ENCODE peak calls at places on chromosomes 13 and 19, in seven cellular contexts. U is SK-N-SH, R is GM12878, S is H1, V is HepG2, N is HCT116, Z is K562. P is an unnamed sample.

GRCh38 chr19:8473652-8474476 is 28.6 kb downstream of the PRAM1 start:
- DNase-seq in S (no peak), N (no peak), U (no peak), V (no peak), R (peak), Z (no peak), P (no peak)

GRCh38 chr13:114099191-114099590 is 33.2 kb downstream of the RASA3 start:
- DNase-seq in N (peak), Z (peak), S (no peak), V (peak), R (no peak), U (peak), P (no peak)

GRCh38 chr13:77896536-77896935 is 22.1 kb downstream of the EDNRB start:
- DNase-seq in R (no peak), U (no peak), V (no peak), S (no peak), N (no peak), Z (no peak), P (no peak)

GRCh38 chr19:41997121-41997850 is 3.3 kb upstream of the ATP1A3 start:
- DNase-seq in U (peak), S (no peak), R (no peak), N (no peak), Z (peak), V (no peak), P (no peak)

GRCh38 chr13:20145521-20145920 is 15.3 kb downstream of the GJA3 start:
- DNase-seq in N (no peak), S (no peak), U (no peak), R (no peak), Z (no peak), V (no peak), P (no peak)

GRCh38 chr13:110944121-110944967 is 29.5 kb upstream of the ANKRD10 start:
- DNase-seq in R (no peak), N (peak), V (peak), U (peak), S (no peak), Z (peak), P (peak)

GRCh38 chr13:24083722-24084421 is 76.6 kb upstream of the SPATA13 start:
- DNase-seq in V (no peak), R (no peak), U (peak), S (no peak), N (no peak), Z (no peak), P (no peak)

GRCh38 chr19:45187421-45188100 is 9.0 kb downstream of the BLOC1S3 start:
- DNase-seq in V (peak), N (no peak), R (no peak), S (no peak), Z (peak), U (peak), P (no peak)

GRCh38 chr19:13938361-13939027 is at the start of gene PODNL1:
- DNase-seq in S (no peak), U (peak), Z (no peak), R (no peak), N (no peak), V (no peak), P (no peak)

GRCh38 chr19:49272204-49272603 is 52.8 kb downstream of the SLC6A16 start:
- DNase-seq in R (no peak), Z (no peak), N (peak), V (no peak), S (no peak), U (no peak), P (no peak)

GRCh38 chr13:73063166-73063565 is 4.4 kb downstream of the KLF5 start:
- DNase-seq in V (no peak), Z (no peak), U (no peak), S (no peak), R (no peak), N (no peak), P (no peak)

GRCh38 chr13:67238277-67238859 is 8.2 kb upstream of the PCDH9 start:
- DNase-seq in U (peak), R (no peak), S (no peak), Z (peak), V (peak), N (peak), P (no peak)

GRCh38 chr13:94433055-94433947 is 46.2 kb downstream of the DCT start:
- DNase-seq in Z (peak), U (no peak), V (peak), S (peak), N (no peak), R (no peak), P (no peak)

GRCh38 chr19:32251634-32252332 is 93.6 kb upstream of the ZNF507 start:
- DNase-seq in N (no peak), Z (no peak), V (no peak), R (no peak), S (no peak), U (no peak), P (no peak)

GRCh38 chr19:10604460-10604980 is 17.4 kb upstream of the AP1M2 start:
- DNase-seq in R (peak), V (no peak), S (no peak), N (no peak), U (peak), Z (no peak), P (no peak)
- H3K4me3 ChIP-seq in R (peak), V (no peak), S (no peak), N (no peak), U (no peak), Z (no peak), P (no peak)

DNA sequence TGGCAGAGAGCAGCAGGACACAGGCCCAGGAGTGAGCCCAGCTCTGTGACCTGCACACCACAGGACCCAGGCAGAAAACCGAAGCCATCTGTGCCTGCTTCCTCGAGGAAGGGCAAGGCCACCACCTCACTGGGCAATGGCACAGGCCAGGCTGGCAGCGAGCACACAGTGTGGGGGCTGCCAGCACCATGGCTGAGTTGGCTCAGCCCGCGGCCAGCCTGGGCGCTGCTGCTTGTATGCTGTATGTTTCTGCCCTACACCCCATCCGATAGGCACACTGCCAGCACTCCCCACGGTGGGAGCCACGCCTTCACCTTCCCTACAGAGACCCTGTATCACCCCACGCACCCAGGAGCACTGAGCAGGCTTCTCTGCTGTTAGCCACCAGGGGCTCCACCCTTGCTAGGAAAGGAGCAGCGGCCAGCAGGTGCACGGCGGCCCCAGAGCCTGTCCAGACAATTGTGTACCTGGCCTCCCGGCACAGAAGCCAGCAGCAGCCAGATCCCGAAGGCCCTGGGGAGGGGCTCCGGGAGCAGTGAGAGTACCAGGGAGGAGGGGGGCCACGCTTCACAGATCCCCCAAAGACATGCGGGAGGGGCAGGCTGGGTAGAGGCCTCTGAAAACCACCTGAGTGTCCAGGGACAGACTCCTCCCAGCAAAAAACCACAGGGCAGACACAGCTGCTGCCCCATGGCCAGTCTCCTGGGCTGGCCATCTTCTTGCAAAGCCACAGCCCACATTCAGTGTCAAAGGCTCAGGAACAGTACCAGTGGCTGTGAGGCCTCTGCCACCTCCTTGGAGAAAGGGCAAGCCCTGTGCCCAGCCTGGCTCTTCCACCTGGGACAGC is 56.1 kb downstream of the MLLT1 start:
- DNase-seq in S (no peak), Z (no peak), V (no peak), N (no peak), R (no peak), U (no peak), P (no peak)
- TF ChIP-seq SIN3A in S (no peak), Z (no peak), V (no peak), N (no peak), R (no peak), U (no peak), P (no peak)

GRCh38 chr19:3516675-3517207 is 10.6 kb downstream of the FZR1 start:
- DNase-seq in Z (no peak), V (no peak), R (peak), U (peak), N (no peak), S (no peak), P (no peak)
- H3K27ac ChIP-seq in Z (no peak), V (no peak), R (no peak), U (no peak), N (no peak), S (no peak), P (no peak)

GRCh38 chr19:51751655-51752054 is at the start of gene FPR1:
- DNase-seq in V (no peak), N (peak), R (no peak), U (no peak), Z (no peak), S (no peak), P (no peak)
- H3K4me3 ChIP-seq in V (no peak), N (no peak), R (no peak), U (no peak), Z (no peak), S (no peak), P (no peak)

GRCh38 chr19:53981408-53981998 is 9.9 kb upstream of the CACNG6 start:
- DNase-seq in Z (no peak), U (no peak), R (no peak), S (no peak), V (no peak), N (no peak), P (no peak)

GRCh38 chr19:53978975-53979801 is 12.2 kb upstream of the CACNG6 start:
- DNase-seq in S (no peak), R (no peak), V (no peak), U (no peak), N (no peak), Z (no peak), P (no peak)

GRCh38 chr19:53980553-53981407 is 10.7 kb upstream of the CACNG6 start:
- DNase-seq in N (peak), Z (peak), V (peak), S (no peak), U (peak), R (no peak), P (peak)

GRCh38 chr19:53977429-53977990 is 13.9 kb upstream of the CACNG6 start:
- DNase-seq in V (peak), U (peak), R (no peak), N (peak), S (no peak), Z (peak), P (peak)

GRCh38 chr19:53977991-53978731 is 13.3 kb upstream of the CACNG6 start:
- DNase-seq in R (no peak), Z (peak), V (no peak), N (peak), U (peak), S (peak), P (peak)
- TF ChIP-seq SIN3A in R (no peak), Z (no peak), V (no peak), N (no peak), U (no peak), S (peak), P (no peak)

GRCh38 chr19:54379187-54379678 is 14.5 kb upstream of the LAIR1 start:
- DNase-seq in U (no peak), Z (no peak), R (no peak), V (no peak), S (no peak), N (no peak), P (no peak)
- H3K27ac ChIP-seq in U (no peak), Z (no peak), R (no peak), V (no peak), S (no peak), N (no peak), P (no peak)

P was measured in Panc1.